ENCODE peak calls at places on chromosomes 4 and X, in four cellular contexts. C is activated CD8-positive, alpha-beta T cell treated with anti-CD3 and anti-CD28 coated beads for 36 hours; R is HCT116; Q is WTC11. T is an unnamed sample.

GRCh38 chrX:153954618-153955450 is 10.4 kb upstream of the RENBP start:
- DNase-seq in C (no peak), R (no peak), Q (no peak), T (no peak)

GRCh38 chr4:144633215-144633614 is 12.7 kb upstream of the HHIP start:
- DNase-seq in Q (no peak), R (no peak), C (no peak), T (no peak)

GRCh38 chr4:183424109-183424751 is 20.2 kb upstream of the CDKN2AIP start:
- DNase-seq in Q (no peak), C (no peak), R (no peak), T (no peak)

GRCh38 chr4:150046728-150047217 is 31.5 kb upstream of the DCLK2 start:
- DNase-seq in R (no peak), Q (no peak), C (no peak), T (no peak)

GRCh38 chrX:1686642-1687041 is 71.8 kb downstream of the ASMT start:
- DNase-seq in Q (no peak), C (no peak), R (no peak), T (no peak)

GRCh38 chr4:185821029-185821419 is 9.0 kb upstream of the SORBS2 start:
- DNase-seq in Q (no peak), C (no peak), R (no peak), T (no peak)

GRCh38 chr4:176193898-176194297 is 1.5 kb downstream of the SPATA4 start:
- DNase-seq in C (peak), Q (no peak), R (peak), T (no peak)

GRCh38 chr4:165101641-165102040 is 11.0 kb downstream of the TMEM192 start:
- DNase-seq in R (no peak), C (no peak), Q (no peak), T (no peak)

GRCh38 chr4:54954656-54955388 is 170.6 kb downstream of the KDR start:
- DNase-seq in Q (no peak), R (no peak), C (no peak), T (no peak)

GRCh38 chr4:40629401-40630334 is at the start of gene RBM47:
- DNase-seq in R (peak), C (peak), Q (peak), T (peak)

GRCh38 chr4:84279678-84280077 is 219.4 kb downstream of the NKX6-1 start:
- DNase-seq in Q (no peak), C (no peak), R (no peak), T (no peak)

GRCh38 chr4:155666701-155667537 is at the start of gene GUCY1A1:
- DNase-seq in C (peak), R (no peak), Q (peak), T (peak)

GRCh38 chrX:70421618-70422017 is 1.5 kb upstream of the GDPD2 start:
- DNase-seq in R (no peak), Q (peak), C (no peak), T (no peak)

GRCh38 chr4:112189754-112190153 is 41.8 kb upstream of the AP1AR start:
- DNase-seq in Q (no peak), C (no peak), R (no peak), T (no peak)

DNA sequence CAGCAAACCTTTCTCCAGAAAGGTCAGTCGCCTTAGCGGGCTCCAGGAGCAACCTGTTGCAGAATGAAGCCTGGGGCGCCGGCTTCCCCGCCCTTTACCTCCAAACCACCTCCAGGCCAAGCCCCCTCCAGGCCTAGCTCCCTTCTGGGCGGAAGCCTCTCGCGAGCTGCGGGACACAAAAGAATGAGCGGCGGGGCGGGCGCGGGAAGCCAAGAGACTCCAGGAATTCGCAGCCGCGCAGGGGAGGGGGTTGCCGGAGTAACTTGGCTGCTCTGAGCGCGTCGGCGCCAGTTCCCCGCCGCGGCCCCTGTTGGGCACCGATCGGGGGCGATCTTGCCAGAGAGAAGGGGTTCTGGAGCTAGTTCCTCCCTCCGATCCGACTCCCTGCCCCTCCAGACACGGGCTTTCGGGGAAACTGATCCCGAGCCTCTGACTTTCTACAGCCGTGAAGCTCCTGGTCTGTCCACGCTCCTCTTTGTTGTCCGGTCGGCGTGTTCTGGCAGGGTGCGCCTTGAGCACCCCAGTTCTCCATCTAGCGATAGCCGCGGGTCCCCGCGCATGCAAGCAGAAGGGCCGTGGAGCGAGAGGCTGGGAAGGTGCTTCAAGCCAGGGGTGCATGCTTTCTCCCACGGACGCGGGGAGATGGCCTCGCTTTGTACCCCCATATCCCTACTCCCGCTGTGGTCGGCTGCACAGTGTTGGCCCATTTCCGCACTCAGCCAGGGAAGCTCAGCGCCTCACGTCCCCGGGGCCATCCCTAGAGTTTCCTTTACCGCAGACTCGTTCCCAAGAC is 1.2 kb downstream of the PROM1 start:
- DNase-seq in Q (peak), R (no peak), C (peak), T (peak)
- TF ChIP-seq CTCF in Q (no peak), R (no peak), C (no peak), T (no peak)

GRCh38 chr4:91116861-91117260 is 989.7 kb downstream of the CCSER1 start:
- DNase-seq in R (peak), C (no peak), Q (no peak), T (no peak)
- TF ChIP-seq CTCF in R (peak), C (no peak), Q (no peak), T (peak)

DNA sequence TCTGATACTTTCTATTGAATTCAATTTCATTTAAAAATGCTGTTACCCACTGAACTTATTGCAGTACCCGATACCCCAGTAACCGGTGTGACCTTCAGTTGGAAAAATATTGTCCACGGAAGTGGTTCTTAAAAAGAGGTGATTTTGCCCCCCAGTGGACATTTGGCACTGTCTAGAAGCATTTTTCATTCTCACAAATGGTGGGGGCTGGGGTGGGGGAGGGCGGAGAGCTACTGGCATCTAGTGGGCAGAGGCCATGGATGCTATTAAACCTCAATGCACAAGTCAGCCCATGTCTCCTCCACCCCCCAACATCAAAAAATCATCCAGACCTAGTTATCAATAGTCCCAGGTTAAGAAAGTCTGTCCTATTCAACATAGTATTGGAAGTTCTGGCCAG is 19.6 kb upstream of the CHM start:
- DNase-seq in R (no peak), C (no peak), Q (no peak), T (no peak)
- TF ChIP-seq CTCF in R (peak), C (no peak), Q (no peak), T (no peak)

GRCh38 chr4:121277194-121278105 is 103.4 kb downstream of the QRFPR start:
- DNase-seq in R (peak), C (no peak), Q (peak), T (no peak)
- TF ChIP-seq CTCF in R (peak), C (no peak), Q (no peak), T (no peak)

GRCh38 chr4:129583868-129584267 is 487.9 kb downstream of the C4orf33 start:
- DNase-seq in C (no peak), Q (no peak), R (no peak), T (no peak)

GRCh38 chr4:129578336-129578735 is 482.4 kb downstream of the C4orf33 start:
- DNase-seq in C (no peak), Q (no peak), R (no peak), T (no peak)

GRCh38 chr4:129581305-129581704 is 485.4 kb downstream of the C4orf33 start:
- DNase-seq in C (no peak), R (no peak), Q (no peak), T (no peak)
- TF ChIP-seq CTCF in C (no peak), R (no peak), Q (no peak), T (no peak)

DNA sequence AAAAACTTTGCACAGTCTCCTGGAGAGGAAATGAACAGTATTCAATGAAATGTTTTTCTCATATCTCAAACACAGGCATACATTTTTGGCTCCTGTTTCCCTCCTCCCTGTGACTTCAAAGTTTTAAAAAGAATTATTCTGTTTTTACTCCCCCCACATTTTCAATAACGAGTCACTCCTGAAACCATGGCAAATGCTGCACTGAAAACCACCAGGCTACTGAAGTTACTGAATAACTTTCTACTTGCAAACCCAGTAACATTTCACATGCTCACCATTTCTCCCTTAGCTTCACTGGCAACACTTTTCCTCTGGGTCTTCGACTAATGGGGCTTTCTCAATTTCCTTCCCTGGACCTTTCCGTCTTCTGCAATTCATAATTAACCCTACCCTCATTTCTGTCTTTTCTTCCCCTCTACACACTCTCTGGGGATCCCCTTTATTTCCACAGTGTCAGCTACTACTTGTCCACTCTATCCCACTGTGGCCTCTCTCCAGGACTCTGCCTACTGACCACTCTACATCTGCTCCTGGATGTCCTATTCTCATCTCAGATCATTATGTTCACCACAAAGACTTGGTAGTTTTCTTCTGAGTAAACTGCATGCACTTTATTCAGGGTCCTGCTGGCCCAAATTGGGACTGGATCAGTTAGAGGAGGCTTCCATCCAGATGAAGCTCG is 225.8 kb upstream of the ETNPPL start:
- DNase-seq in C (peak), R (no peak), Q (no peak), T (no peak)
- TF ChIP-seq CTCF in C (no peak), R (no peak), Q (no peak), T (no peak)

T was measured in GM10248.